ENCODE peak calls at places on chromosomes 13 and 19, in four cellular contexts. E, K, F and W are unnamed samples.

GRCh38 chr19:19361075-19361594 is 40.5 kb downstream of the MAU2 start:
- DNase-seq in K (peak), E (peak), F (peak), W (peak)

GRCh38 chr13:49219647-49220034 is 497 bp upstream of the MLNR start:
- DNase-seq in F (no peak), E (no peak), K (peak), W (no peak)

GRCh38 chr13:66994097-66994496 is 236.0 kb downstream of the PCDH9 start:
- DNase-seq in F (peak), E (peak), K (peak), W (peak)

GRCh38 chr19:21569497-21569870 is 64.1 kb downstream of the ZNF429 start:
- DNase-seq in F (peak), K (no peak), E (peak), W (peak)

GRCh38 chr19:6466526-6467248 is 2.6 kb downstream of the CRB3 start:
- DNase-seq in E (no peak), K (no peak), F (no peak), W (no peak)

GRCh38 chr19:18160441-18160791 is 7.5 kb downstream of the PIK3R2 start:
- DNase-seq in F (no peak), E (no peak), K (no peak), W (peak)

GRCh38 chr19:1486720-1487575 is 3.2 kb downstream of the PCSK4 start:
- DNase-seq in E (no peak), K (peak), F (no peak), W (no peak)

GRCh38 chr19:38076337-38076736 is 147.7 kb downstream of the DPF1 start:
- DNase-seq in F (no peak), E (no peak), K (no peak), W (no peak)

GRCh38 chr19:5046339-5047039 is 77.6 kb downstream of the KDM4B start:
- DNase-seq in K (no peak), E (peak), F (peak), W (no peak)

GRCh38 chr19:54462072-54462712 is 1.4 kb downstream of the LENG9 start:
- DNase-seq in K (peak), F (no peak), E (peak), W (no peak)

GRCh38 chr19:13849991-13850909 is 26.7 kb upstream of the NANOS3 start:
- DNase-seq in E (peak), K (peak), F (peak), W (peak)

GRCh38 chr19:9597027-9597426 is 12.7 kb upstream of the ZNF121 start:
- DNase-seq in E (no peak), K (no peak), F (peak), W (peak)

GRCh38 chr19:28426110-28426901 is 786.6 kb downstream of the UQCRFS1 start:
- DNase-seq in K (no peak), E (peak), F (no peak), W (no peak)

GRCh38 chr19:5074830-5075394 is 106.0 kb downstream of the KDM4B start:
- DNase-seq in K (no peak), E (no peak), F (no peak), W (no peak)

GRCh38 chr13:30639671-30640070 is 22.0 kb downstream of the USPL1 start:
- DNase-seq in F (peak), K (no peak), E (no peak), W (peak)

GRCh38 chr19:45442927-45443461 is 19.3 kb upstream of the ERCC1 start:
- DNase-seq in E (peak), F (peak), K (peak), W (peak)

DNA sequence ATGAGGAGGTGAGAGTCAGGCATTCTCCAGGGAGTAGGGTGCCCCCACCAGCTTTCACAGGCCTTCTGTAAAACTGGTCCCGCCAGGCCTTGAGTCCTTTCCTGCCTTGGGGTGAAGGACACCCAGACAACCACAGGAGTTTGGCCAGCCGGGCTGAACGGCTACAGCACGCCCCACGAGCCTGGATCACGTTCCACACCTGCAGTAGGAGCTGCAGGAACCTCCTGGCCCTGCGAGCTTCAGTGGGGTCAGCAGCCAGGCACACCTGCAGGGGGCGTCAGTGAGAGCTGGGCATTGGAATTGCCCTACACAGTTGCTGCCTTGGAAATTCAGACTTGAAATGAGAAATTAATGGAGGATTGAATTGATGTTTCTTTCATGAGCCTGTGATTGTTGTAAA is 45.7 kb downstream of the COL4A2 start:
- DNase-seq in E (peak), F (no peak), K (peak), W (no peak)
- TF ChIP-seq CTCF in E (no peak), F (peak), K (peak), W (peak)

DNA sequence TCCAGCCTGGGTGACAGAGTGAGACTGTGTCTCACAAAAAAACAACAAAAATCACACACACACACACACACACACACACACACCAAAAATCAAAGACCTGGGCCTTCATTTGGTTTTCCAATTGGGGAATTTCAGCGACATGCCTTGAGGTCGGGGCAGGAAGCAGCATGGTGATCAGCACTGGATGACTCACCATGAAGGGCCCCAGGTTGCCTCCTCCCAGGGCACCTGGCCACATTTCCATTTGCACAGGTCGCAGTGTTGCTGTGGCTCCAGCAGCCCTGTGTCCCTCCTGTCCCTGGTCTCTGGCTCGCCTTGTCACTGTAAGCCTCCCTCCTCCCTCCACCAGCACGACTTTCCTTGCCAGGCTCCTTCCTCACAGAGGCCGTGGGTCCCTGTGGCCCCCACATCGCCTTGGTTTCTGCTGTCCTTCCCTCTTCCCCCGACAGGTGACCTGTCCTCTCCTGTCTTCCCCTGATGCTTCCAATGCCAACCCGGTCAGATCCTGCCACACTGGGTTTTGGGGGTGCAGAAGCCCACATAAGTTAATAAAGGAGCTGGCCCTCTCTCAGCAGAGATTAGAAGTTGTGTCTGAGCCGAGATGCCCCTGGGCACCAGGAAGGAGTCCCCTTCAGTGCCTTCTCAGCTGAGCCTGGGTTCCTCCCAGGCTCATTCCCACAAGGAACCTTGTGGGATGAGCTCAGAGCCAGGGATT is 66.7 kb downstream of the GPR12 start:
- DNase-seq in F (no peak), K (peak), E (no peak), W (no peak)
- TF ChIP-seq CTCF in F (no peak), K (no peak), E (no peak), W (no peak)

GRCh38 chr19:3034845-3035541 is 5.9 kb upstream of the TLE2 start:
- DNase-seq in E (no peak), F (peak), K (no peak), W (peak)

GRCh38 chr19:3036119-3036794 is 7.2 kb upstream of the TLE2 start:
- DNase-seq in K (peak), F (peak), E (peak), W (peak)

GRCh38 chr19:3033595-3034193 is 4.6 kb upstream of the TLE2 start:
- DNase-seq in E (no peak), K (no peak), F (no peak), W (no peak)

GRCh38 chr19:3034194-3034844 is 5.2 kb upstream of the TLE2 start:
- DNase-seq in K (no peak), F (peak), E (no peak), W (no peak)

GRCh38 chr19:3035542-3036118 is 6.5 kb upstream of the TLE2 start:
- DNase-seq in F (peak), K (peak), E (peak), W (peak)
- TF ChIP-seq CTCF in F (no peak), K (no peak), E (no peak), W (no peak)

GRCh38 chr13:23778879-23779278 is 110.3 kb downstream of the MIPEP start:
- DNase-seq in E (no peak), F (peak), K (no peak), W (peak)

GRCh38 chr13:23776698-23777570 is 112.3 kb downstream of the MIPEP start:
- DNase-seq in E (no peak), K (no peak), F (no peak), W (no peak)

GRCh38 chr13:23777571-23777870 is 111.7 kb downstream of the MIPEP start:
- DNase-seq in E (no peak), F (no peak), K (no peak), W (no peak)

GRCh38 chr13:23772717-23773116 is 116.5 kb downstream of the MIPEP start:
- DNase-seq in K (no peak), E (no peak), F (no peak), W (no peak)

GRCh38 chr13:23778007-23778687 is 111.1 kb downstream of the MIPEP start:
- DNase-seq in K (no peak), F (peak), E (no peak), W (peak)
- TF ChIP-seq CTCF in K (no peak), F (peak), E (no peak), W (peak)

DNA sequence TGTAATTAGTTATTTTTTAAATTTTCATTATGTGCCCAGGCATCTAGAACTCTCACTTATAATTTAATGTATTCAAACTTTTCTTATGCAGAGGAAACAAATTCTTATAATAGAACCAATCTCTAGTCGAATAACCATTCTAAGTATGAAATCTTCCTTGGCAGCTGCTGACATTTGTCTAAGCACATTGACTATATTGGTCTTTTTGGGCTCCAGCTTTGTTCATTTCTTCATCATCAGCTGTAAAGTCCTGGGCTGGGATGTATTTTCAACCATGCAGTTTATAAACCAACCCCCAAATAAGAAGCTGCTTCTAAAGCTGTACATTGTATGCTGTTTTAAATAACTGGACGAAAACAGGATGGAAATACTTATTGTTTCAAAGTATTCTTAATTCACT is 2.3 kb upstream of the MICU2 start:
- DNase-seq in F (no peak), K (no peak), E (no peak), W (no peak)
- TF ChIP-seq CTCF in F (no peak), K (no peak), E (no peak), W (no peak)